ENCODE peak calls at places on chromosomes 13 and 19, in nine cellular contexts. T is GM12865; L is progenitor cell of endocrine pancreas; G is CD8-positive, alpha-beta T cell; D is thoracic aorta; H is ovary; V is endothelial cell; S is uterus; Z is AG09319. K is an unnamed sample.

GRCh38 chr19:3029070-3029923 is at the start of gene TLE2:
- DNase-seq in T (no peak), L (no peak), G (no peak), D (no peak), H (no peak), V (no peak), S (no peak), Z (no peak), K (no peak)

GRCh38 chr19:16573925-16574324 is 1.7 kb upstream of the SLC35E1 start:
- DNase-seq in T (no peak), L (no peak), G (no peak), D (no peak), H (no peak), V (no peak), S (no peak), Z (no peak), K (no peak)

GRCh38 chr19:30884146-30884812 is 465.0 kb downstream of the TSHZ3 start:
- DNase-seq in T (no peak), L (no peak), G (no peak), D (no peak), H (no peak), V (no peak), S (no peak), Z (no peak), K (no peak)

GRCh38 chr13:90797335-90797734 is 550.2 kb upstream of the MIR17HG start:
- DNase-seq in T (no peak), L (no peak), G (no peak), D (no peak), H (no peak), V (no peak), S (no peak), Z (no peak), K (no peak)

GRCh38 chr13:23500858-23501257 is 67.4 kb upstream of the SACS start:
- DNase-seq in T (no peak), L (no peak), G (no peak), D (no peak), H (no peak), V (no peak), S (no peak), Z (peak), K (no peak)

GRCh38 chr19:49973987-49974386 is 13.0 kb upstream of the SIGLEC11 start:
- DNase-seq in T (no peak), L (no peak), G (no peak), D (no peak), H (no peak), V (no peak), S (no peak), Z (no peak), K (no peak)

GRCh38 chr19:7987084-7987768 is 18.2 kb downstream of the ELAVL1 start:
- DNase-seq in T (peak), L (no peak), G (no peak), D (no peak), H (no peak), V (no peak), S (no peak), Z (no peak), K (no peak)

GRCh38 chr19:29193116-29193515 is 19.8 kb downstream of the UQCRFS1 start:
- DNase-seq in T (no peak), L (no peak), G (no peak), D (no peak), H (no peak), V (no peak), S (no peak), Z (no peak), K (no peak)

GRCh38 chr19:56838930-56839664 is 1.4 kb downstream of the PEG3 start:
- DNase-seq in T (no peak), L (no peak), G (peak), D (peak), H (peak), V (no peak), S (peak), Z (peak), K (peak)

GRCh38 chr13:32385369-32385768 is 42.6 kb downstream of the N4BP2L1 start:
- DNase-seq in T (no peak), L (no peak), G (no peak), D (no peak), H (no peak), V (no peak), S (no peak), Z (no peak), K (no peak)

GRCh38 chr19:48613852-48614435 is 932 bp downstream of the FAM83E start:
- DNase-seq in T (peak), L (no peak), G (no peak), D (no peak), H (no peak), V (no peak), S (no peak), Z (no peak), K (no peak)

GRCh38 chr19:35213678-35214632 is 14.6 kb downstream of the FAM187B start:
- DNase-seq in T (peak), L (no peak), G (peak), D (peak), H (peak), V (no peak), S (peak), Z (no peak), K (peak)

GRCh38 chr19:14366529-14366928 is 14.7 kb upstream of the ADGRE5 start:
- DNase-seq in T (peak), L (peak), G (peak), D (peak), H (peak), V (peak), S (peak), Z (no peak), K (peak)

GRCh38 chr19:14363203-14364097 is 17.8 kb upstream of the ADGRE5 start:
- DNase-seq in T (peak), L (peak), G (peak), D (peak), H (peak), V (peak), S (peak), Z (no peak), K (peak)

GRCh38 chr19:14367016-14367415 is 14.2 kb upstream of the ADGRE5 start:
- DNase-seq in T (no peak), L (no peak), G (no peak), D (no peak), H (no peak), V (no peak), S (no peak), Z (no peak), K (no peak)

DNA sequence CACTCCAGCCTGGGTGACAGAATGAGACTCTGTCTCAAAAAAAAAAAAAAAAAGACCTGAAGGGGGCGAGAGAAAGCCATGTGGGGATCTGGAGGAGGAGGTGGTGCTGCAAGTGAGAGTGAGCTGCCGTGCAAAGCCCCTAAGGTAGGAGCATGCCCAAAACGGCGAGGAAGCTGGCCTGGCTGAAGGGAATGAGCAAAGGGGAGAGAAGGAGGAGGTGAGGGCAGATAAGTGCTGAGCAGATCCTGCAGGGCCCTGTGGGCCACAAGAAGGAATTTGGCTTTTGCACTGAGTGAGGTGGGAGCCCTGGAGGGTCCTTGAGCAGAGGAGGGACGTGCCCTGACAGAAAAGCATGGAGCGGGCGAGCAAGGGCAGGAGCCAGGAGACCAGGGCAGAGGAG is 19.4 kb upstream of the ADGRE5 start:
- DNase-seq in T (peak), L (no peak), G (peak), D (no peak), H (no peak), V (no peak), S (peak), Z (no peak), K (no peak)
- TF ChIP-seq CTCF in T (peak), L (no peak), G (peak), D (no peak), H (no peak), V (no peak), S (no peak), Z (no peak), K (no peak)

GRCh38 chr13:25678398-25678797 is 306.6 kb downstream of the ATP8A2 start:
- DNase-seq in T (no peak), L (no peak), G (peak), D (no peak), H (no peak), V (no peak), S (no peak), Z (no peak), K (no peak)
- TF ChIP-seq CTCF in T (no peak), L (no peak), G (no peak), D (no peak), H (no peak), V (no peak), S (no peak), Z (no peak), K (no peak)

GRCh38 chr13:61414136-61414535 is 1.5 kb downstream of the PCDH20 start:
- DNase-seq in T (no peak), L (no peak), G (no peak), D (no peak), H (no peak), V (no peak), S (no peak), Z (no peak), K (no peak)

GRCh38 chr13:61414686-61415664 is 674 bp downstream of the PCDH20 start:
- DNase-seq in T (no peak), L (peak), G (no peak), D (no peak), H (no peak), V (peak), S (no peak), Z (no peak), K (no peak)

GRCh38 chr13:61413572-61413971 is 2.1 kb downstream of the PCDH20 start:
- DNase-seq in T (no peak), L (peak), G (no peak), D (no peak), H (no peak), V (peak), S (no peak), Z (no peak), K (no peak)

GRCh38 chr13:61410266-61410665 is 5.4 kb downstream of the PCDH20 start:
- DNase-seq in T (no peak), L (no peak), G (no peak), D (no peak), H (no peak), V (no peak), S (no peak), Z (no peak), K (no peak)

DNA sequence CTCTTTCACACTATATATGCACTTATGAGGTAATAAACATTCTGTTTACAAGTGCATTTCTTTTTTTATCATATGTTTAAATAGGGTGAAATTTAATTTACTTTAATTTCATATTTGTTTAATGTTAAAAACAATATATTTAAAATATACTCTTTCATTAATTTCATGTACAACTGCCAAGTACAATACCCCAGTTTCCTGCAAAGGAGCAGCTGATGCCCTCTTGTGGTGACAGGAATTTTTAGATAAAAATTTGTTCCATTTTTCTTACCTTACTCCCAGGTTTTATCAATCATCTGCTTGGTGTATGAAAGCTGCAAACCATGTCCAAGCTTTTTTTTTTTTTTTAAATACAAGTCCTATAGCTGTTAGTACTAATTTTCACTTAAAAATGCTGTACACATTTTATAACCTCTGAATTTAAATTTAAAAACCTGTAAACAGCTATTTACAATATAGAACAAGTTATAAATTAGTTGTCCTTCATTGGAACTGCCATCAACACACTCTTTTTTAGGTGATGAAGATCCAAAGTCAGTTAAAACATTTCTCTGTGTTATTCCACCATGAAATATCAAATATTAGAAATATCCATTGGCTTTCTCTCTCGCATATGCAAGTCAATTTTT is 4.9 kb downstream of the PCDH20 start:
- DNase-seq in T (peak), L (no peak), G (no peak), D (no peak), H (no peak), V (no peak), S (no peak), Z (no peak), K (no peak)
- TF ChIP-seq CTCF in T (peak), L (peak), G (no peak), D (peak), H (no peak), V (peak), S (no peak), Z (peak), K (no peak)

GRCh38 chr19:1813197-1813836 is 1.2 kb upstream of the ATP8B3 start:
- DNase-seq in T (no peak), L (no peak), G (no peak), D (no peak), H (no peak), V (no peak), S (peak), Z (no peak), K (no peak)

GRCh38 chr19:1813837-1814217 is 1.8 kb upstream of the ATP8B3 start:
- DNase-seq in T (no peak), L (no peak), G (no peak), D (no peak), H (no peak), V (no peak), S (no peak), Z (no peak), K (no peak)

GRCh38 chr19:1811472-1811894 is 593 bp downstream of the ATP8B3 start:
- DNase-seq in T (no peak), L (no peak), G (peak), D (peak), H (peak), V (no peak), S (peak), Z (no peak), K (peak)

GRCh38 chr19:1811942-1812425 is at the start of gene ATP8B3:
- DNase-seq in T (no peak), L (no peak), G (no peak), D (no peak), H (no peak), V (no peak), S (no peak), Z (no peak), K (no peak)

GRCh38 chr19:1812426-1813196 is 535 bp upstream of the ATP8B3 start:
- DNase-seq in T (peak), L (peak), G (peak), D (peak), H (peak), V (peak), S (peak), Z (peak), K (peak)
- TF ChIP-seq CTCF in T (peak), L (peak), G (peak), D (peak), H (peak), V (peak), S (peak), Z (peak), K (no peak)

DNA sequence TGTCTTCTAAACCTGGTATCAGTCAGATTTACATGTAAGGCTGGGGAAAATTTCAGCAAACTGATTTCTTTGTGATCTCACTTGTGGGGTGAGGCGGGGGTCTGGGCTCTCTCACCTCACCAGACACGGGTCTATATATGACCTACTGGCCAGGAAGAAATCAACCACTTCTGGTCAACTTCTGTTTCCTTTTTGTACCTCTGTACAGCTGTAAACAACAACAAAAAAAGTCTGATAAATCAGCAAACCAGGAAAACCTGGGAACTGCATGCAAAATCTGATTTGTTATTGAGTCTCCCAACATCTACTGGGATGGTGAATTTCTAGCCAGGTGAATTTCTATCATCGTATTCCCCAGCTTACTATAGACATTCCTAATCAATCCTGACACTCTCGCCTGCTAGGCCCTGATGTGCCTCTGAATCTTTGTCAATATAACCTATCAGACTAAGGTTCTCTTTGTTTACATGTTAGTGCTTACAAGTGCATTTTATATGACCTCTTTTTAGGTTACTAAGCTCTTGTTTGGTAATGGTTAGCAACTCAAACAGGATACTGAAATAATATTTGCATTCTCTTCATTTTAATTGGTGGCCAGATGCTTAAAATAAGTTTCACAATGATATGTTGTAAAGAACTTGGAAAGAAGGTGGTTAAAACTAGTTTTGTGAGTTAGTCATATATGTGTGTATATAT is 77.7 kb downstream of the LRRC63 start:
- DNase-seq in T (peak), L (no peak), G (no peak), D (no peak), H (no peak), V (no peak), S (no peak), Z (no peak), K (no peak)
- TF ChIP-seq CTCF in T (no peak), L (no peak), G (peak), D (no peak), H (no peak), V (peak), S (no peak), Z (no peak), K (no peak)

GRCh38 chr19:42178791-42179500 is 38.5 kb downstream of the DEDD2 start:
- DNase-seq in T (peak), L (no peak), G (no peak), D (no peak), H (no peak), V (peak), S (no peak), Z (no peak), K (no peak)
- TF ChIP-seq CTCF in T (peak), L (peak), G (peak), D (no peak), H (no peak), V (peak), S (no peak), Z (peak), K (no peak)

DNA sequence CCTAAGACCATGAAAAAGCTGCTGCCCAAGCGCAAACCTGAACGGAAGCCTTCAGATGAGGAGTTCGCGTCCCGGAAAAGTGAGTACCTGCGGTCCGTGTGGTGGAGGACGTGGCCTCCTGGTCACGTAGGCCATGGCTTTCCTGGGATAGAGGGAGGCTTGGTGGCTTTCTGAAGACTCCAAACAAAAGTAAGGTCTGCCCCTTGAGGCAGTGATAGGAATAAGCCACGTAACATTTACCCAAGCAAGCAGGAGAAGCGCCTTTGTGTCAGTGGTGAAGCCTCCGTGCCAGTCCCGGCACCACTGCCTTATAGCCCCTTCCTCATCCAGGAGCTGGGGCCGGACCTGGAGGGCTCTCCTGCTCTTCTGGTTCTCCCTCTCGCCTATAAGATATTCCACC is 34.3 kb upstream of the TEX29 start:
- DNase-seq in T (no peak), L (no peak), G (no peak), D (no peak), H (no peak), V (no peak), S (no peak), Z (no peak), K (no peak)
- TF ChIP-seq CTCF in T (no peak), L (no peak), G (no peak), D (no peak), H (no peak), V (no peak), S (no peak), Z (no peak), K (no peak)

GRCh38 chr19:46077815-46078167 is 37.0 kb upstream of the IGFL4 start:
- DNase-seq in T (no peak), L (no peak), G (no peak), D (no peak), H (no peak), V (no peak), S (no peak), Z (no peak), K (no peak)
- TF ChIP-seq CTCF in T (no peak), L (peak), G (no peak), D (no peak), H (no peak), V (no peak), S (no peak), Z (no peak), K (no peak)

GRCh38 chr19:6976197-6976596 is 45.0 kb downstream of the MBD3L2B start:
- DNase-seq in T (no peak), L (no peak), G (no peak), D (no peak), H (no peak), V (no peak), S (no peak), Z (no peak), K (no peak)

GRCh38 chr19:6983448-6983847 is 37.8 kb downstream of the MBD3L2B start:
- DNase-seq in T (no peak), L (no peak), G (no peak), D (no peak), H (no peak), V (no peak), S (no peak), Z (no peak), K (no peak)

GRCh38 chr19:6979341-6979740 is 41.9 kb downstream of the MBD3L2B start:
- DNase-seq in T (no peak), L (no peak), G (no peak), D (no peak), H (no peak), V (no peak), S (no peak), Z (no peak), K (no peak)
- TF ChIP-seq CTCF in T (no peak), L (no peak), G (no peak), D (no peak), H (no peak), V (no peak), S (no peak), Z (no peak), K (no peak)

K was measured in omental fat pad.